ENCODE peak calls at places on chromosomes 2 and 18, in six cellular contexts. One of them, this sample, is unnamed.

GRCh38 chr18:48786621-48787522 is 163.9 kb downstream of the SMAD7 start:
- DNase-seq in breast epithelium: peak
- DNase-seq in stimulated activated naive CD8-positive, alpha-beta T cell treated with anti-CD3 and anti-CD28 coated beads, Interleukin-15, Interleukin-2, amounts not matched to agents 100 U/mL and 50 U/mL, for 24 hours: no peak
- DNase-seq in NCI-H510A treated with DMSO at 0.1 percent for 48 hours: no peak
- DNase-seq in pulmonary artery endothelial cell: no peak
- DNase-seq in tibial artery: peak
- DNase-seq in this sample: no peak

GRCh38 chr2:73266061-73266891 is 18.0 kb downstream of the FBXO41 start:
- DNase-seq in breast epithelium: no peak
- DNase-seq in stimulated activated naive CD8-positive, alpha-beta T cell treated with anti-CD3 and anti-CD28 coated beads, Interleukin-15, Interleukin-2, amounts not matched to agents 100 U/mL and 50 U/mL, for 24 hours: no peak
- DNase-seq in NCI-H510A treated with DMSO at 0.1 percent for 48 hours: peak
- DNase-seq in pulmonary artery endothelial cell: no peak
- DNase-seq in tibial artery: no peak
- DNase-seq in this sample: no peak

GRCh38 chr2:138610201-138610945 is 108.8 kb downstream of the SPOPL start:
- DNase-seq in breast epithelium: no peak
- DNase-seq in stimulated activated naive CD8-positive, alpha-beta T cell treated with anti-CD3 and anti-CD28 coated beads, Interleukin-15, Interleukin-2, amounts not matched to agents 100 U/mL and 50 U/mL, for 24 hours: no peak
- DNase-seq in NCI-H510A treated with DMSO at 0.1 percent for 48 hours: no peak
- DNase-seq in pulmonary artery endothelial cell: no peak
- DNase-seq in tibial artery: no peak
- DNase-seq in this sample: no peak

GRCh38 chr2:39118786-39119499 is 1.9 kb downstream of the SOS1 start:
- DNase-seq in breast epithelium: no peak
- DNase-seq in stimulated activated naive CD8-positive, alpha-beta T cell treated with anti-CD3 and anti-CD28 coated beads, Interleukin-15, Interleukin-2, amounts not matched to agents 100 U/mL and 50 U/mL, for 24 hours: no peak
- DNase-seq in NCI-H510A treated with DMSO at 0.1 percent for 48 hours: no peak
- DNase-seq in pulmonary artery endothelial cell: no peak
- DNase-seq in tibial artery: no peak
- DNase-seq in this sample: no peak

GRCh38 chr2:26709323-26710110 is 17.0 kb downstream of the KCNK3 start:
- DNase-seq in breast epithelium: no peak
- DNase-seq in stimulated activated naive CD8-positive, alpha-beta T cell treated with anti-CD3 and anti-CD28 coated beads, Interleukin-15, Interleukin-2, amounts not matched to agents 100 U/mL and 50 U/mL, for 24 hours: no peak
- DNase-seq in NCI-H510A treated with DMSO at 0.1 percent for 48 hours: no peak
- DNase-seq in pulmonary artery endothelial cell: no peak
- DNase-seq in tibial artery: no peak
- DNase-seq in this sample: no peak

GRCh38 chr2:106953236-106953635 is 67.3 kb upstream of the ST6GAL2 start:
- DNase-seq in breast epithelium: no peak
- DNase-seq in stimulated activated naive CD8-positive, alpha-beta T cell treated with anti-CD3 and anti-CD28 coated beads, Interleukin-15, Interleukin-2, amounts not matched to agents 100 U/mL and 50 U/mL, for 24 hours: no peak
- DNase-seq in NCI-H510A treated with DMSO at 0.1 percent for 48 hours: no peak
- DNase-seq in pulmonary artery endothelial cell: no peak
- DNase-seq in tibial artery: no peak
- DNase-seq in this sample: no peak

GRCh38 chr18:1665064-1665463 is 760.4 kb downstream of the ADCYAP1 start:
- DNase-seq in breast epithelium: no peak
- DNase-seq in stimulated activated naive CD8-positive, alpha-beta T cell treated with anti-CD3 and anti-CD28 coated beads, Interleukin-15, Interleukin-2, amounts not matched to agents 100 U/mL and 50 U/mL, for 24 hours: no peak
- DNase-seq in NCI-H510A treated with DMSO at 0.1 percent for 48 hours: no peak
- DNase-seq in pulmonary artery endothelial cell: no peak
- DNase-seq in tibial artery: no peak
- DNase-seq in this sample: no peak

GRCh38 chr2:56741601-56742102 is 557.9 kb downstream of the CCDC85A start:
- DNase-seq in breast epithelium: no peak
- DNase-seq in stimulated activated naive CD8-positive, alpha-beta T cell treated with anti-CD3 and anti-CD28 coated beads, Interleukin-15, Interleukin-2, amounts not matched to agents 100 U/mL and 50 U/mL, for 24 hours: no peak
- DNase-seq in NCI-H510A treated with DMSO at 0.1 percent for 48 hours: no peak
- DNase-seq in pulmonary artery endothelial cell: peak
- DNase-seq in tibial artery: peak
- DNase-seq in this sample: peak

GRCh38 chr2:160227252-160227651 is 27.2 kb upstream of the ITGB6 start:
- DNase-seq in breast epithelium: no peak
- DNase-seq in stimulated activated naive CD8-positive, alpha-beta T cell treated with anti-CD3 and anti-CD28 coated beads, Interleukin-15, Interleukin-2, amounts not matched to agents 100 U/mL and 50 U/mL, for 24 hours: no peak
- DNase-seq in NCI-H510A treated with DMSO at 0.1 percent for 48 hours: no peak
- DNase-seq in pulmonary artery endothelial cell: no peak
- DNase-seq in tibial artery: no peak
- DNase-seq in this sample: no peak

GRCh38 chr18:52326001-52326400 is 14.0 kb upstream of the DCC start:
- DNase-seq in breast epithelium: no peak
- DNase-seq in stimulated activated naive CD8-positive, alpha-beta T cell treated with anti-CD3 and anti-CD28 coated beads, Interleukin-15, Interleukin-2, amounts not matched to agents 100 U/mL and 50 U/mL, for 24 hours: no peak
- DNase-seq in NCI-H510A treated with DMSO at 0.1 percent for 48 hours: no peak
- DNase-seq in pulmonary artery endothelial cell: no peak
- DNase-seq in tibial artery: no peak
- DNase-seq in this sample: no peak

GRCh38 chr2:201500534-201500933 is 49.0 kb downstream of the STRADB start:
- DNase-seq in breast epithelium: no peak
- DNase-seq in stimulated activated naive CD8-positive, alpha-beta T cell treated with anti-CD3 and anti-CD28 coated beads, Interleukin-15, Interleukin-2, amounts not matched to agents 100 U/mL and 50 U/mL, for 24 hours: no peak
- DNase-seq in NCI-H510A treated with DMSO at 0.1 percent for 48 hours: no peak
- DNase-seq in pulmonary artery endothelial cell: no peak
- DNase-seq in tibial artery: no peak
- DNase-seq in this sample: no peak

GRCh38 chr2:677056-677949 is at the start of gene TMEM18:
- DNase-seq in breast epithelium: peak
- DNase-seq in stimulated activated naive CD8-positive, alpha-beta T cell treated with anti-CD3 and anti-CD28 coated beads, Interleukin-15, Interleukin-2, amounts not matched to agents 100 U/mL and 50 U/mL, for 24 hours: peak
- DNase-seq in NCI-H510A treated with DMSO at 0.1 percent for 48 hours: peak
- DNase-seq in pulmonary artery endothelial cell: peak
- DNase-seq in tibial artery: peak
- DNase-seq in this sample: peak

GRCh38 chr2:13605266-13605665 is 888.5 kb downstream of the TRIB2 start:
- DNase-seq in breast epithelium: no peak
- DNase-seq in stimulated activated naive CD8-positive, alpha-beta T cell treated with anti-CD3 and anti-CD28 coated beads, Interleukin-15, Interleukin-2, amounts not matched to agents 100 U/mL and 50 U/mL, for 24 hours: no peak
- DNase-seq in NCI-H510A treated with DMSO at 0.1 percent for 48 hours: no peak
- DNase-seq in pulmonary artery endothelial cell: no peak
- DNase-seq in tibial artery: no peak
- DNase-seq in this sample: no peak

GRCh38 chr2:239684271-239684670 is 283.5 kb upstream of the HDAC4 start:
- DNase-seq in breast epithelium: no peak
- DNase-seq in stimulated activated naive CD8-positive, alpha-beta T cell treated with anti-CD3 and anti-CD28 coated beads, Interleukin-15, Interleukin-2, amounts not matched to agents 100 U/mL and 50 U/mL, for 24 hours: no peak
- DNase-seq in NCI-H510A treated with DMSO at 0.1 percent for 48 hours: no peak
- DNase-seq in pulmonary artery endothelial cell: no peak
- DNase-seq in tibial artery: peak
- DNase-seq in this sample: no peak

GRCh38 chr2:179096090-179096489 is 46.2 kb upstream of the CCDC141 start:
- DNase-seq in breast epithelium: no peak
- DNase-seq in stimulated activated naive CD8-positive, alpha-beta T cell treated with anti-CD3 and anti-CD28 coated beads, Interleukin-15, Interleukin-2, amounts not matched to agents 100 U/mL and 50 U/mL, for 24 hours: no peak
- DNase-seq in NCI-H510A treated with DMSO at 0.1 percent for 48 hours: no peak
- DNase-seq in pulmonary artery endothelial cell: no peak
- DNase-seq in tibial artery: no peak
- DNase-seq in this sample: no peak

GRCh38 chr2:191782351-191782750 is 64.5 kb downstream of the CAVIN2 start:
- DNase-seq in breast epithelium: no peak
- DNase-seq in stimulated activated naive CD8-positive, alpha-beta T cell treated with anti-CD3 and anti-CD28 coated beads, Interleukin-15, Interleukin-2, amounts not matched to agents 100 U/mL and 50 U/mL, for 24 hours: no peak
- DNase-seq in NCI-H510A treated with DMSO at 0.1 percent for 48 hours: no peak
- DNase-seq in pulmonary artery endothelial cell: no peak
- DNase-seq in tibial artery: no peak
- DNase-seq in this sample: no peak